ENCODE peak calls at places on chromosomes 16 and 17, in four cellular contexts. V is fibroblast of lung, K is cardiac muscle cell, S is heart right ventricle. Q is an unnamed sample.

GRCh38 chr17:4215882-4216411 is 47.8 kb downstream of the ANKFY1 start:
- DNase-seq in K (no peak), S (no peak), V (no peak), Q (no peak)

GRCh38 chr17:39195568-39196160 is 1.8 kb downstream of the CACNB1 start:
- DNase-seq in V (peak), S (no peak), K (no peak), Q (no peak)

GRCh38 chr16:68197250-68197649 is 38.7 kb downstream of the ESRP2 start:
- DNase-seq in V (peak), S (no peak), K (no peak), Q (no peak)

GRCh38 chr17:35981908-35982330 is 622 bp upstream of the CCL16 start:
- DNase-seq in V (no peak), S (no peak), K (no peak), Q (no peak)

GRCh38 chr17:36221187-36221586 is 10.3 kb downstream of the CCL4L2 start:
- DNase-seq in S (no peak), V (no peak), K (no peak), Q (no peak)

GRCh38 chr16:8967437-8967821 is 3.7 kb upstream of the USP7 start:
- DNase-seq in S (no peak), V (no peak), K (no peak), Q (no peak)

GRCh38 chr16:74745926-74746325 is 28.7 kb downstream of the FA2H start:
- DNase-seq in V (no peak), K (no peak), S (no peak), Q (no peak)

GRCh38 chr16:450800-451512 is 25.5 kb downstream of the RAB11FIP3 start:
- DNase-seq in K (no peak), V (no peak), S (no peak), Q (peak)

GRCh38 chr16:88978608-88979346 is 1.8 kb upstream of the CBFA2T3 start:
- DNase-seq in K (no peak), S (no peak), V (no peak), Q (no peak)

DNA sequence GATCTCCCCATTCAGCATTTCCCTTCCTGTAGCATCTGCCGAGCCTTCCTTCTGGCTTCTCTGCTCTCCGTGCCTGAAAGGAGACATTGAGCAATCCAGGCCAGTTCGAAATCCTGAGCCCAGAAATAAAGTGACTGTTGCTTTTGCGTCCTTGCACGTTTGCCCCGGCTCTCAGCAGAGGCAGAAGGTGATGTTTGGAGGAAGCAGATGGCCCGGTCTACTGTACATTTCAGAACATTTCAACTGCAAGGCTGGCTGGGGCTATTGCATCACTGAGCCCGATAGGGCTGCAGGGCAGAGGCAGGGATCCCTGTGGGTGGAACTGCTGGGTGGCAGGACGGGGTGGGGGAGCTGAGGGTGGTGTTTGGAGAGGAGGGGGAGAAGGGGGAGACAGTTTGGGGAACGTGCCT is 29.5 kb downstream of the IRF8 start:
- DNase-seq in V (no peak), S (no peak), K (no peak), Q (peak)
- H3K4me3 ChIP-seq in V (no peak), S (no peak), K (no peak), Q (no peak)

DNA sequence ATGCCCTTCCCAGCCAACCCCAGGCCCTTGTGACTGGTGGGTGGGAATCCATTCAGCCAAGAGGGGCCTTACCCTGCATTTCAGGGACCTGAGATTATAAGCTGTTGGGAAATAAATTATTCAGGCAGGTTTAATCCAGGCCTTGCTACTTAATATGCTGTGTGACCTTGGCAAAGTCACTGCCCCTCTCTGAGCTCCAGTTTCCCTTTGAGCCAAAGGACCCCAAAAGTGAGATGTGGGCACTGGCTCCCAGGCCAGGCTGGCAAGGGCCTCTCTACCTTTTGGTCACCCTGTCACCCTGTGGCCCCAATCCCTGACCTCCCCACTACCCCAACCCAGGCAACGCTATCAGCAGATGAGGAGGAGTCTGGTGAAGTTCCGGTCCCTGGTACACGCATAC is 33.9 kb downstream of the MYO15A start:
- DNase-seq in K (no peak), S (no peak), V (no peak), Q (no peak)
- H3K4me3 ChIP-seq in K (no peak), S (no peak), V (no peak), Q (no peak)

GRCh38 chr17:40794466-40794865 is 5.3 kb downstream of the KRT28 start:
- DNase-seq in V (no peak), S (no peak), K (no peak), Q (no peak)
- H3K4me3 ChIP-seq in V (no peak), S (no peak), K (no peak), Q (no peak)

GRCh38 chr17:58918072-58918471 is 162.4 kb downstream of the PPM1E start:
- DNase-seq in K (no peak), S (no peak), V (no peak), Q (no peak)
- H3K4me3 ChIP-seq in K (no peak), S (no peak), V (no peak), Q (no peak)

DNA sequence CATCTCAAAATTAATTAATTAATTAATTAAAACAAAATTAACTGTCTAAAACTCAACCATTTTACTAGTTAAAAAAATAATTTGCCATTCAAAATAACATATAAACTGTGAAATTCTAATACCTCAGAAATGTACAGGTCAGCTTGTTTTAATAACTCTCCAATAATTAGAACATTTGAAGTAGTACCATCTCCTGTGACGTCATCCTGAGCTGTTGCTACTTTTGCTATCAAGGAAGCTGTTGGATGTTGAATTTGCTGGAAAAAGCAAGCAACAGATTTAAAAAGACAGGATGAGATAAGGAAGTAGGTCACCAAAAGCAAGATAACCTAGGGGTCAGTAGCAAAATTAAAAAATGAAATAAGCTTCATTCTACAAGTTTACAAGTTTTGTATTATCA is 2.8 kb downstream of the CCT6B start:
- DNase-seq in S (no peak), V (no peak), K (no peak), Q (no peak)
- H3K4me3 ChIP-seq in S (no peak), V (no peak), K (no peak), Q (no peak)

GRCh38 chr17:65553646-65554567 is 7.5 kb downstream of the AXIN2 start:
- DNase-seq in V (no peak), K (no peak), S (no peak), Q (no peak)
- H3K4me3 ChIP-seq in V (no peak), K (peak), S (no peak), Q (no peak)

GRCh38 chr17:16649585-16649984 is 4.1 kb downstream of the ZNF624 start:
- DNase-seq in S (no peak), K (no peak), V (no peak), Q (no peak)

GRCh38 chr17:16652847-16653366 is 743 bp downstream of the ZNF624 start:
- DNase-seq in V (no peak), S (no peak), K (no peak), Q (peak)

GRCh38 chr17:16653367-16654041 is at the start of gene ZNF624:
- DNase-seq in K (peak), V (peak), S (peak), Q (peak)

GRCh38 chr17:16652252-16652651 is 1.4 kb downstream of the ZNF624 start:
- DNase-seq in V (no peak), K (no peak), S (no peak), Q (no peak)
- H3K4me3 ChIP-seq in V (no peak), K (peak), S (peak), Q (peak)

GRCh38 chr17:81057777-81058176 is 22.8 kb downstream of the BAIAP2 start:
- DNase-seq in V (no peak), S (no peak), K (no peak), Q (no peak)
- H3K4me3 ChIP-seq in V (no peak), S (no peak), K (no peak), Q (no peak)

Q was measured in fibroblast of pulmonary artery.